ENCODE peak calls at places on chromosome 21, in six cellular contexts. One of them, this sample, is unnamed.

GRCh38 chr21:36744560-36745231 is 45.8 kb downstream of the SIM2 start:
- DNase-seq in activated T-cell treated with anti-CD3 and anti-CD28 coated beads for 1 hour: no peak
- DNase-seq in dermis microvascular lymphatic vessel endothelial cell: no peak
- DNase-seq in endothelial cell: no peak
- DNase-seq in T-helper 1 cell: no peak
- DNase-seq in caudate nucleus: no peak
- DNase-seq in this sample: no peak

GRCh38 chr21:42841156-42841915 is 38.0 kb downstream of the WDR4 start:
- DNase-seq in activated T-cell treated with anti-CD3 and anti-CD28 coated beads for 1 hour: no peak
- DNase-seq in dermis microvascular lymphatic vessel endothelial cell: no peak
- DNase-seq in endothelial cell: no peak
- DNase-seq in T-helper 1 cell: no peak
- DNase-seq in caudate nucleus: no peak
- DNase-seq in this sample: peak; percentile 16

GRCh38 chr21:38869946-38870345 is 64.2 kb downstream of the ETS2 start:
- DNase-seq in activated T-cell treated with anti-CD3 and anti-CD28 coated beads for 1 hour: no peak
- DNase-seq in dermis microvascular lymphatic vessel endothelial cell: no peak
- DNase-seq in endothelial cell: no peak
- DNase-seq in T-helper 1 cell: no peak
- DNase-seq in caudate nucleus: no peak
- DNase-seq in this sample: no peak

GRCh38 chr21:20646431-20646830 is 351.8 kb upstream of the NCAM2 start:
- DNase-seq in activated T-cell treated with anti-CD3 and anti-CD28 coated beads for 1 hour: no peak
- DNase-seq in dermis microvascular lymphatic vessel endothelial cell: no peak
- DNase-seq in endothelial cell: no peak
- DNase-seq in T-helper 1 cell: no peak
- DNase-seq in caudate nucleus: no peak
- DNase-seq in this sample: no peak

GRCh38 chr21:31298618-31299269 is 45.3 kb downstream of the TIAM1 start:
- DNase-seq in activated T-cell treated with anti-CD3 and anti-CD28 coated beads for 1 hour: no peak
- DNase-seq in dermis microvascular lymphatic vessel endothelial cell: no peak
- DNase-seq in endothelial cell: no peak
- DNase-seq in T-helper 1 cell: no peak
- DNase-seq in caudate nucleus: no peak
- DNase-seq in this sample: no peak

GRCh38 chr21:31198575-31198974 is 145.5 kb downstream of the TIAM1 start:
- DNase-seq in activated T-cell treated with anti-CD3 and anti-CD28 coated beads for 1 hour: no peak
- DNase-seq in dermis microvascular lymphatic vessel endothelial cell: peak; percentile 27
- DNase-seq in endothelial cell: no peak
- DNase-seq in T-helper 1 cell: no peak
- DNase-seq in caudate nucleus: no peak
- DNase-seq in this sample: peak; percentile 63

GRCh38 chr21:36859744-36860501 is 106.5 kb downstream of the HLCS start:
- DNase-seq in activated T-cell treated with anti-CD3 and anti-CD28 coated beads for 1 hour: no peak
- DNase-seq in dermis microvascular lymphatic vessel endothelial cell: peak; percentile 59
- DNase-seq in endothelial cell: no peak
- DNase-seq in T-helper 1 cell: no peak
- DNase-seq in caudate nucleus: no peak
- DNase-seq in this sample: peak; percentile 97

GRCh38 chr21:45895778-45896370 is 85.7 kb upstream of the COL6A1 start:
- DNase-seq in activated T-cell treated with anti-CD3 and anti-CD28 coated beads for 1 hour: no peak
- DNase-seq in dermis microvascular lymphatic vessel endothelial cell: no peak
- DNase-seq in endothelial cell: no peak
- DNase-seq in T-helper 1 cell: no peak
- DNase-seq in caudate nucleus: no peak
- DNase-seq in this sample: no peak

GRCh38 chr21:43868461-43868860 is 3.4 kb downstream of the AGPAT3 start:
- DNase-seq in activated T-cell treated with anti-CD3 and anti-CD28 coated beads for 1 hour: no peak
- DNase-seq in dermis microvascular lymphatic vessel endothelial cell: no peak
- DNase-seq in endothelial cell: no peak
- DNase-seq in T-helper 1 cell: no peak
- DNase-seq in caudate nucleus: no peak
- DNase-seq in this sample: no peak

GRCh38 chr21:14545906-14546480 is at the start of gene SAMSN1:
- DNase-seq in activated T-cell treated with anti-CD3 and anti-CD28 coated beads for 1 hour: peak; percentile 44
- DNase-seq in dermis microvascular lymphatic vessel endothelial cell: no peak
- DNase-seq in endothelial cell: no peak
- DNase-seq in T-helper 1 cell: peak; percentile 30
- DNase-seq in caudate nucleus: no peak
- DNase-seq in this sample: peak; percentile 60

GRCh38 chr21:25925936-25926335 is 191.2 kb downstream of the GABPA start:
- DNase-seq in activated T-cell treated with anti-CD3 and anti-CD28 coated beads for 1 hour: no peak
- DNase-seq in dermis microvascular lymphatic vessel endothelial cell: peak; percentile 71
- DNase-seq in endothelial cell: peak; percentile 31
- DNase-seq in T-helper 1 cell: no peak
- DNase-seq in caudate nucleus: no peak
- DNase-seq in this sample: no peak

GRCh38 chr21:37220433-37220980 is 46.6 kb downstream of the VPS26C start:
- DNase-seq in activated T-cell treated with anti-CD3 and anti-CD28 coated beads for 1 hour: peak; percentile 6
- DNase-seq in dermis microvascular lymphatic vessel endothelial cell: peak; percentile 12
- DNase-seq in endothelial cell: peak; percentile 53
- DNase-seq in T-helper 1 cell: no peak
- DNase-seq in caudate nucleus: peak; percentile 56
- DNase-seq in this sample: no peak

GRCh38 chr21:46435786-46436227 is 22.9 kb upstream of the DIP2A start:
- DNase-seq in activated T-cell treated with anti-CD3 and anti-CD28 coated beads for 1 hour: no peak
- DNase-seq in dermis microvascular lymphatic vessel endothelial cell: no peak
- DNase-seq in endothelial cell: no peak
- DNase-seq in T-helper 1 cell: no peak
- DNase-seq in caudate nucleus: no peak
- DNase-seq in this sample: no peak

GRCh38 chr21:29633766-29634165 is 306.0 kb downstream of the GRIK1 start:
- DNase-seq in activated T-cell treated with anti-CD3 and anti-CD28 coated beads for 1 hour: no peak
- DNase-seq in dermis microvascular lymphatic vessel endothelial cell: no peak
- DNase-seq in endothelial cell: no peak
- DNase-seq in T-helper 1 cell: no peak
- DNase-seq in caudate nucleus: no peak
- DNase-seq in this sample: no peak

GRCh38 chr21:25934771-25935224 is 200.0 kb downstream of the GABPA start:
- DNase-seq in activated T-cell treated with anti-CD3 and anti-CD28 coated beads for 1 hour: no peak
- DNase-seq in dermis microvascular lymphatic vessel endothelial cell: peak; percentile 93
- DNase-seq in endothelial cell: no peak
- DNase-seq in T-helper 1 cell: no peak
- DNase-seq in caudate nucleus: no peak
- DNase-seq in this sample: no peak

GRCh38 chr21:28421716-28422480 is 570.8 kb downstream of the LTN1 start:
- DNase-seq in activated T-cell treated with anti-CD3 and anti-CD28 coated beads for 1 hour: no peak
- DNase-seq in dermis microvascular lymphatic vessel endothelial cell: no peak
- DNase-seq in endothelial cell: no peak
- DNase-seq in T-helper 1 cell: no peak
- DNase-seq in caudate nucleus: no peak
- DNase-seq in this sample: no peak

GRCh38 chr21:14306143-14306907 is 76.6 kb downstream of the HSPA13 start:
- DNase-seq in activated T-cell treated with anti-CD3 and anti-CD28 coated beads for 1 hour: no peak
- DNase-seq in dermis microvascular lymphatic vessel endothelial cell: peak; percentile 46
- DNase-seq in endothelial cell: no peak
- DNase-seq in T-helper 1 cell: no peak
- DNase-seq in caudate nucleus: no peak
- DNase-seq in this sample: no peak

GRCh38 chr21:14766241-14766640 is 220.1 kb upstream of the SAMSN1 start:
- DNase-seq in activated T-cell treated with anti-CD3 and anti-CD28 coated beads for 1 hour: no peak
- DNase-seq in dermis microvascular lymphatic vessel endothelial cell: no peak
- DNase-seq in endothelial cell: no peak
- DNase-seq in T-helper 1 cell: no peak
- DNase-seq in caudate nucleus: no peak
- DNase-seq in this sample: no peak

GRCh38 chr21:39885119-39885848 is 18.0 kb downstream of the PCP4 start:
- DNase-seq in activated T-cell treated with anti-CD3 and anti-CD28 coated beads for 1 hour: no peak
- DNase-seq in dermis microvascular lymphatic vessel endothelial cell: no peak
- DNase-seq in endothelial cell: no peak
- DNase-seq in T-helper 1 cell: no peak
- DNase-seq in caudate nucleus: no peak
- DNase-seq in this sample: no peak

GRCh38 chr21:27477321-27477720 is 510.4 kb upstream of the ADAMTS5 start:
- DNase-seq in activated T-cell treated with anti-CD3 and anti-CD28 coated beads for 1 hour: no peak
- DNase-seq in dermis microvascular lymphatic vessel endothelial cell: no peak
- DNase-seq in endothelial cell: no peak
- DNase-seq in T-helper 1 cell: no peak
- DNase-seq in caudate nucleus: no peak
- DNase-seq in this sample: no peak

GRCh38 chr21:31180256-31181088 is 142.2 kb upstream of the KRTAP19-8 start:
- DNase-seq in activated T-cell treated with anti-CD3 and anti-CD28 coated beads for 1 hour: no peak
- DNase-seq in dermis microvascular lymphatic vessel endothelial cell: peak; percentile 24
- DNase-seq in endothelial cell: no peak
- DNase-seq in T-helper 1 cell: no peak
- DNase-seq in caudate nucleus: no peak
- DNase-seq in this sample: peak; percentile 35

GRCh38 chr21:34008618-34009017 is 64.8 kb upstream of the MRPS6 start:
- DNase-seq in activated T-cell treated with anti-CD3 and anti-CD28 coated beads for 1 hour: no peak
- DNase-seq in dermis microvascular lymphatic vessel endothelial cell: no peak
- DNase-seq in endothelial cell: no peak
- DNase-seq in T-helper 1 cell: no peak
- DNase-seq in caudate nucleus: no peak
- DNase-seq in this sample: no peak

GRCh38 chr21:30434033-30434631 is 4.1 kb downstream of the KRTAP13-4 start:
- DNase-seq in activated T-cell treated with anti-CD3 and anti-CD28 coated beads for 1 hour: no peak
- DNase-seq in dermis microvascular lymphatic vessel endothelial cell: no peak
- DNase-seq in endothelial cell: peak; percentile 59
- DNase-seq in T-helper 1 cell: no peak
- DNase-seq in caudate nucleus: no peak
- DNase-seq in this sample: peak; percentile 29

GRCh38 chr21:44892536-44893277 is 19.2 kb upstream of the PTTG1IP start:
- DNase-seq in activated T-cell treated with anti-CD3 and anti-CD28 coated beads for 1 hour: peak; percentile 76
- DNase-seq in dermis microvascular lymphatic vessel endothelial cell: no peak
- DNase-seq in endothelial cell: peak; percentile 80
- DNase-seq in T-helper 1 cell: peak; percentile 48
- DNase-seq in caudate nucleus: no peak
- DNase-seq in this sample: peak; percentile 81

GRCh38 chr21:25515484-25516405 is 91.5 kb downstream of the MRPL39 start:
- DNase-seq in activated T-cell treated with anti-CD3 and anti-CD28 coated beads for 1 hour: no peak
- DNase-seq in dermis microvascular lymphatic vessel endothelial cell: no peak
- DNase-seq in endothelial cell: no peak
- DNase-seq in T-helper 1 cell: no peak
- DNase-seq in caudate nucleus: no peak
- DNase-seq in this sample: no peak

This sample was measured in K562.